ENCODE peak calls at places on chromosome 4, in eight cellular contexts. G is EL; P is stimulated activated CD8-positive, alpha-beta memory T cell treated with anti-CD3 and anti-CD28 coated beads, Interleukin-15, amount 100 ng/mL, for 1 hour; Y is lower leg skin; D is pulmonary artery endothelial cell; S is Panc1; R is 8988T; M is GM10248. O is an unnamed sample.

GRCh38 chr4:157664726-157665125 is 444.2 kb downstream of the GRIA2 start:
- DNase-seq in G (peak; percentile 72), P (no peak), Y (no peak), D (no peak), S (no peak), R (no peak), M (no peak), O (no peak)

GRCh38 chr4:93684571-93684970 is 144.0 kb upstream of the ATOH1 start:
- DNase-seq in G (no peak), P (no peak), Y (no peak), D (no peak), S (no peak), R (no peak), M (no peak), O (no peak)

GRCh38 chr4:105189855-105190650 is 43.4 kb downstream of the TET2 start:
- DNase-seq in G (no peak), P (no peak), Y (no peak), D (no peak), S (no peak), R (no peak), M (no peak), O (no peak)

GRCh38 chr4:140296335-140296753 is 77.1 kb upstream of the SCOC start:
- DNase-seq in G (peak; percentile 91), P (no peak), Y (peak; percentile 85), D (no peak), S (no peak), R (no peak), M (no peak), O (no peak)

GRCh38 chr4:6561173-6561516 is 13.8 kb upstream of the MAN2B2 start:
- DNase-seq in G (peak; percentile 34), P (no peak), Y (no peak), D (no peak), S (no peak), R (no peak), M (no peak), O (no peak)

GRCh38 chr4:53497446-53498069 is 93.7 kb downstream of the LNX1 start:
- DNase-seq in G (peak; percentile 36), P (no peak), Y (peak; percentile 60), D (no peak), S (no peak), R (no peak), M (no peak), O (no peak)

GRCh38 chr4:2535386-2536192 is 858 bp upstream of the FAM193A start:
- DNase-seq in G (no peak), P (peak; percentile 12), Y (peak; percentile 27), D (no peak), S (no peak), R (no peak), M (peak; percentile 55), O (peak; percentile 84)

GRCh38 chr4:102683846-102684581 is 76.8 kb downstream of the MANBA start:
- DNase-seq in G (no peak), P (no peak), Y (no peak), D (no peak), S (no peak), R (no peak), M (no peak), O (no peak)

GRCh38 chr4:3442460-3442958 is 741 bp downstream of the HGFAC start:
- DNase-seq in G (no peak), P (no peak), Y (no peak), D (no peak), S (no peak), R (no peak), M (no peak), O (no peak)

GRCh38 chr4:66842401-66842800 is 702.9 kb downstream of the CENPC start:
- DNase-seq in G (no peak), P (no peak), Y (no peak), D (no peak), S (no peak), R (no peak), M (no peak), O (no peak)

GRCh38 chr4:73573794-73574528 is 46.3 kb downstream of the RASSF6 start:
- DNase-seq in G (peak; percentile 71), P (no peak), Y (peak; percentile 54), D (peak; percentile 44), S (peak; percentile 24), R (no peak), M (peak; percentile 45), O (peak; percentile 86)

GRCh38 chr4:24475756-24476155 is 108.6 kb downstream of the DHX15 start:
- DNase-seq in G (no peak), P (no peak), Y (no peak), D (no peak), S (no peak), R (no peak), M (no peak), O (no peak)

GRCh38 chr4:146369446-146369845 is 152.3 kb downstream of the SLC10A7 start:
- DNase-seq in G (peak; percentile 34), P (no peak), Y (no peak), D (peak; percentile 13), S (no peak), R (no peak), M (no peak), O (no peak)

GRCh38 chr4:121256346-121256745 is 92.2 kb upstream of the TNIP3 start:
- DNase-seq in G (peak; percentile 86), P (no peak), Y (no peak), D (peak; percentile 15), S (no peak), R (peak; percentile 15), M (peak; percentile 72), O (no peak)

O was measured in OCI-LY7.